ENCODE peak calls at places on chromosome 18, in eight cellular contexts. G is stimulated activated CD4-positive, alpha-beta T cell treated with anti-CD3 and anti-CD28 coated beads, Interleukin-4, amount 100 ng/mL, for 48 hours; N is GM10248; V is transverse colon; Q is iris pigment epithelial cell; P is ureter; L is CD8-positive, alpha-beta T cell; S is ELR. H is an unnamed sample.

GRCh38 chr18:21897811-21898210 is 157.2 kb downstream of the MIB1 start:
- DNase-seq in G (peak; percentile 14), N (peak; percentile 67), V (peak; percentile 42), Q (peak; percentile 39), P (no peak), L (no peak), S (peak; percentile 64), H (no peak)

GRCh38 chr18:4510709-4511108 is 55.6 kb upstream of the DLGAP1 start:
- DNase-seq in G (no peak), N (peak; percentile 27), V (no peak), Q (peak; percentile 11), P (no peak), L (no peak), S (no peak), H (peak; percentile 80)

GRCh38 chr18:8423051-8423558 is 186.1 kb upstream of the RAB12 start:
- DNase-seq in G (no peak), N (no peak), V (no peak), Q (peak; percentile 81), P (no peak), L (no peak), S (peak; percentile 83), H (no peak)

GRCh38 chr18:48137354-48138208 is 207.1 kb upstream of the SMAD2 start:
- DNase-seq in G (no peak), N (no peak), V (peak; percentile 66), Q (no peak), P (peak; percentile 79), L (no peak), S (no peak), H (no peak)

GRCh38 chr18:61824733-61825363 is 68.0 kb downstream of the RNF152 start:
- DNase-seq in G (no peak), N (no peak), V (no peak), Q (peak; percentile 31), P (no peak), L (no peak), S (no peak), H (no peak)

GRCh38 chr18:4677006-4677405 is 221.9 kb upstream of the DLGAP1 start:
- DNase-seq in G (no peak), N (no peak), V (no peak), Q (no peak), P (no peak), L (no peak), S (no peak), H (no peak)

GRCh38 chr18:51137891-51138290 is 59.6 kb downstream of the MEX3C start:
- DNase-seq in G (no peak), N (no peak), V (no peak), Q (no peak), P (no peak), L (no peak), S (no peak), H (no peak)

GRCh38 chr18:36303203-36303844 is 5.8 kb downstream of the FHOD3 start:
- DNase-seq in G (no peak), N (no peak), V (no peak), Q (no peak), P (no peak), L (no peak), S (no peak), H (no peak)

GRCh38 chr18:39806519-39806918 is 2148.5 kb upstream of the PIK3C3 start:
- DNase-seq in G (no peak), N (no peak), V (no peak), Q (peak; percentile 76), P (no peak), L (no peak), S (peak; percentile 46), H (no peak)

GRCh38 chr18:72868666-72869661 is 1.2 kb upstream of the NETO1 start:
- DNase-seq in G (no peak), N (peak; percentile 14), V (no peak), Q (no peak), P (no peak), L (no peak), S (no peak), H (no peak)

GRCh38 chr18:48777026-48777736 is 173.6 kb downstream of the SMAD7 start:
- DNase-seq in G (peak; percentile 60), N (peak; percentile 91), V (peak; percentile 74), Q (peak; percentile 48), P (peak; percentile 58), L (peak; percentile 61), S (peak; percentile 61), H (no peak)

GRCh38 chr18:28831476-28831875 is 654.5 kb upstream of the CDH2 start:
- DNase-seq in G (no peak), N (no peak), V (no peak), Q (no peak), P (no peak), L (no peak), S (no peak), H (no peak)

GRCh38 chr18:12113999-12114646 is 20.5 kb downstream of the ANKRD62 start:
- DNase-seq in G (no peak), N (no peak), V (no peak), Q (peak; percentile 8), P (no peak), L (no peak), S (no peak), H (no peak)

GRCh38 chr18:8480506-8481328 is 128.5 kb upstream of the RAB12 start:
- DNase-seq in G (no peak), N (no peak), V (no peak), Q (peak; percentile 74), P (no peak), L (no peak), S (peak; percentile 70), H (no peak)

GRCh38 chr18:79702906-79703305 is 23.3 kb downstream of the CTDP1 start:
- DNase-seq in G (no peak), N (no peak), V (no peak), Q (no peak), P (no peak), L (no peak), S (no peak), H (no peak)

GRCh38 chr18:21313576-21313975 is 71.5 kb downstream of the GREB1L start:
- DNase-seq in G (no peak), N (no peak), V (no peak), Q (no peak), P (no peak), L (no peak), S (no peak), H (no peak)

GRCh38 chr18:79681484-79682387 is 2.1 kb downstream of the CTDP1 start:
- DNase-seq in G (peak; percentile 51), N (no peak), V (peak; percentile 87), Q (no peak), P (no peak), L (peak; percentile 80), S (no peak), H (no peak)

GRCh38 chr18:5284808-5285207 is 10.7 kb downstream of the ZBTB14 start:
- DNase-seq in G (no peak), N (no peak), V (no peak), Q (peak; percentile 41), P (no peak), L (no peak), S (no peak), H (no peak)

GRCh38 chr18:8260847-8261246 is 348.4 kb upstream of the RAB12 start:
- DNase-seq in G (no peak), N (peak; percentile 42), V (no peak), Q (no peak), P (no peak), L (no peak), S (no peak), H (no peak)

GRCh38 chr18:74198453-74198852 is 50.1 kb downstream of the TIMM21 start:
- DNase-seq in G (no peak), N (no peak), V (no peak), Q (no peak), P (no peak), L (no peak), S (no peak), H (no peak)

GRCh38 chr18:61882296-61883004 is 10.4 kb downstream of the RNF152 start:
- DNase-seq in G (no peak), N (no peak), V (no peak), Q (peak; percentile 71), P (no peak), L (no peak), S (peak; percentile 87), H (no peak)

GRCh38 chr18:50649821-50650220 is 89.9 kb downstream of the MAPK4 start:
- DNase-seq in G (no peak), N (no peak), V (peak; percentile 54), Q (peak; percentile 73), P (peak; percentile 87), L (no peak), S (no peak), H (peak; percentile 91)

GRCh38 chr18:7635948-7636347 is 68.8 kb downstream of the PTPRM start:
- DNase-seq in G (no peak), N (no peak), V (no peak), Q (no peak), P (no peak), L (no peak), S (no peak), H (no peak)

GRCh38 chr18:63346031-63346430 is 21.0 kb downstream of the KDSR start:
- DNase-seq in G (no peak), N (no peak), V (no peak), Q (no peak), P (peak; percentile 69), L (no peak), S (no peak), H (no peak)

GRCh38 chr18:49731421-49731841 is 81.9 kb downstream of the ACAA2 start:
- DNase-seq in G (no peak), N (no peak), V (no peak), Q (no peak), P (no peak), L (no peak), S (no peak), H (no peak)

GRCh38 chr18:79404567-79404910 is 8.8 kb downstream of the NFATC1 start:
- DNase-seq in G (no peak), N (no peak), V (no peak), Q (no peak), P (no peak), L (no peak), S (no peak), H (no peak)

GRCh38 chr18:10401489-10401888 is 52.9 kb upstream of the APCDD1 start:
- DNase-seq in G (no peak), N (no peak), V (no peak), Q (no peak), P (no peak), L (no peak), S (no peak), H (no peak)

GRCh38 chr18:13290856-13291271 is 72.3 kb downstream of the LDLRAD4 start:
- DNase-seq in G (no peak), N (no peak), V (no peak), Q (no peak), P (no peak), L (peak; percentile 61), S (no peak), H (no peak)

GRCh38 chr18:13725566-13726227 is 661 bp downstream of the FAM210A start:
- DNase-seq in G (no peak), N (peak; percentile 11), V (no peak), Q (peak; percentile 20), P (no peak), L (peak; percentile 15), S (peak; percentile 27), H (no peak)

GRCh38 chr18:41864216-41864615 is 90.8 kb upstream of the PIK3C3 start:
- DNase-seq in G (no peak), N (no peak), V (no peak), Q (no peak), P (no peak), L (no peak), S (no peak), H (no peak)

GRCh38 chr18:61854578-61854977 is 38.2 kb downstream of the RNF152 start:
- DNase-seq in G (no peak), N (no peak), V (no peak), Q (peak; percentile 86), P (no peak), L (no peak), S (peak; percentile 27), H (no peak)

GRCh38 chr18:5622905-5623304 is 79.1 kb upstream of the EPB41L3 start:
- DNase-seq in G (no peak), N (no peak), V (no peak), Q (no peak), P (no peak), L (no peak), S (no peak), H (no peak)

GRCh38 chr18:24987271-24987932 is 364.6 kb downstream of the ZNF521 start:
- DNase-seq in G (no peak), N (no peak), V (no peak), Q (no peak), P (no peak), L (no peak), S (no peak), H (no peak)

GRCh38 chr18:38872342-38872741 is 1306.7 kb upstream of the CELF4 start:
- DNase-seq in G (no peak), N (no peak), V (no peak), Q (no peak), P (no peak), L (no peak), S (no peak), H (no peak)

H was measured in coronary artery.